ENCODE peak calls at places on chromosomes 16 and 17, in nine cellular contexts. C is lower leg skin, I is sigmoid colon, J is GM12865, K is AG04450, V is PC-3, U is IMR-90, D is NB4, W is AG10803. G is an unnamed sample.

GRCh38 chr16:67669499-67670101 is 3.0 kb downstream of the C16orf86 start:
- DNase-seq in C (no peak), I (no peak), J (no peak), K (no peak), V (no peak), U (no peak), D (no peak), W (no peak), G (no peak)

GRCh38 chr17:68461589-68461988 is 4.3 kb upstream of the WIPI1 start:
- DNase-seq in C (no peak), I (no peak), J (peak), K (no peak), V (no peak), U (no peak), D (no peak), W (no peak), G (no peak)

GRCh38 chr16:78462261-78463208 is 363.1 kb downstream of the WWOX start:
- DNase-seq in C (no peak), I (no peak), J (no peak), K (no peak), V (no peak), U (no peak), D (no peak), W (no peak), G (no peak)

GRCh38 chr17:51745993-51746392 is 412.5 kb downstream of the CA10 start:
- DNase-seq in C (no peak), I (no peak), J (no peak), K (no peak), V (peak), U (no peak), D (no peak), W (no peak), G (no peak)

GRCh38 chr17:9209347-9209746 is 188.0 kb downstream of the NTN1 start:
- DNase-seq in C (no peak), I (no peak), J (no peak), K (no peak), V (no peak), U (no peak), D (no peak), W (no peak), G (no peak)

GRCh38 chr16:88130681-88131080 is 179.4 kb downstream of the BANP start:
- DNase-seq in C (no peak), I (no peak), J (no peak), K (no peak), V (no peak), U (no peak), D (peak), W (no peak), G (no peak)

GRCh38 chr16:1788095-1788707 is 5.3 kb downstream of the IGFALS start:
- DNase-seq in C (no peak), I (peak), J (no peak), K (no peak), V (no peak), U (no peak), D (no peak), W (no peak), G (no peak)

GRCh38 chr17:32489320-32490100 is 2.7 kb downstream of the CDK5R1 start:
- DNase-seq in C (no peak), I (no peak), J (peak), K (no peak), V (no peak), U (no peak), D (no peak), W (no peak), G (no peak)

GRCh38 chr17:77299256-77300015 is 158.7 kb downstream of the SEC14L1 start:
- DNase-seq in C (no peak), I (no peak), J (no peak), K (no peak), V (no peak), U (no peak), D (no peak), W (no peak), G (no peak)

GRCh38 chr16:84730406-84731106 is 30.8 kb downstream of the USP10 start:
- DNase-seq in C (peak), I (peak), J (peak), K (peak), V (peak), U (peak), D (peak), W (peak), G (peak)

GRCh38 chr16:9755076-9755475 is 427.2 kb downstream of the GRIN2A start:
- DNase-seq in C (no peak), I (no peak), J (no peak), K (no peak), V (no peak), U (no peak), D (no peak), W (peak), G (peak)

GRCh38 chr16:66188786-66189725 is 177.4 kb upstream of the CDH5 start:
- DNase-seq in C (no peak), I (no peak), J (no peak), K (peak), V (no peak), U (peak), D (no peak), W (peak), G (peak)

GRCh38 chr16:30722916-30723315 is 23.9 kb downstream of the SRCAP start:
- DNase-seq in C (no peak), I (peak), J (no peak), K (no peak), V (no peak), U (no peak), D (no peak), W (no peak), G (no peak)

GRCh38 chr17:10162034-10162433 is 36.4 kb downstream of the GAS7 start:
- DNase-seq in C (no peak), I (no peak), J (peak), K (no peak), V (no peak), U (no peak), D (peak), W (no peak), G (no peak)

GRCh38 chr17:49093131-49093530 is 39.4 kb upstream of the B4GALNT2 start:
- DNase-seq in C (no peak), I (no peak), J (no peak), K (no peak), V (peak), U (no peak), D (no peak), W (no peak), G (no peak)

GRCh38 chr16:17391715-17392114 is 79.0 kb downstream of the XYLT1 start:
- DNase-seq in C (no peak), I (no peak), J (no peak), K (no peak), V (no peak), U (no peak), D (no peak), W (no peak), G (no peak)

GRCh38 chr17:62064791-62065563 is at the start of gene MED13:
- DNase-seq in C (peak), I (peak), J (peak), K (no peak), V (peak), U (peak), D (peak), W (peak), G (peak)

GRCh38 chr17:62692721-62693431 is 65.4 kb downstream of the MRC2 start:
- DNase-seq in C (no peak), I (no peak), J (peak), K (no peak), V (peak), U (no peak), D (peak), W (peak), G (peak)

GRCh38 chr17:67578058-67578457 is 139.7 kb upstream of the NOL11 start:
- DNase-seq in C (no peak), I (peak), J (peak), K (no peak), V (no peak), U (no peak), D (no peak), W (no peak), G (no peak)

GRCh38 chr17:72502940-72503341 is 382.1 kb downstream of the SOX9 start:
- DNase-seq in C (no peak), I (no peak), J (no peak), K (no peak), V (no peak), U (peak), D (no peak), W (peak), G (peak)

GRCh38 chr17:40559016-40559853 is 6.0 kb downstream of the CCR7 start:
- DNase-seq in C (no peak), I (no peak), J (peak), K (no peak), V (no peak), U (no peak), D (no peak), W (no peak), G (peak)

GRCh38 chr17:43667506-43668438 is 6.0 kb upstream of the MEOX1 start:
- DNase-seq in C (no peak), I (no peak), J (no peak), K (no peak), V (peak), U (peak), D (no peak), W (peak), G (peak)

GRCh38 chr17:21033350-21033749 is 9.5 kb downstream of the USP22 start:
- DNase-seq in C (no peak), I (no peak), J (no peak), K (no peak), V (peak), U (peak), D (peak), W (no peak), G (peak)

GRCh38 chr16:11914210-11914758 is 1.5 kb downstream of the GSPT1 start:
- DNase-seq in C (no peak), I (no peak), J (peak), K (no peak), V (no peak), U (no peak), D (peak), W (no peak), G (no peak)

GRCh38 chr16:68272501-68273209 is 8.3 kb downstream of the SLC7A6 start:
- DNase-seq in C (no peak), I (no peak), J (peak), K (no peak), V (no peak), U (no peak), D (no peak), W (no peak), G (no peak)

GRCh38 chr17:61307905-61308886 is 91.4 kb upstream of the TBX2 start:
- DNase-seq in C (no peak), I (no peak), J (no peak), K (peak), V (peak), U (peak), D (no peak), W (peak), G (peak)

GRCh38 chr16:75244844-75245758 is 6.3 kb downstream of the BCAR1 start:
- DNase-seq in C (peak), I (peak), J (peak), K (peak), V (peak), U (peak), D (peak), W (peak), G (peak)
- H3K4me3 ChIP-seq in C (no peak), I (no peak), J (no peak), K (peak), V (no peak), U (no peak), D (no peak), W (peak), G (no peak)

GRCh38 chr17:45223541-45224528 is 2.1 kb downstream of the FMNL1 start:
- DNase-seq in C (no peak), I (no peak), J (peak), K (no peak), V (no peak), U (no peak), D (no peak), W (no peak), G (no peak)
- TF ChIP-seq CTCF in C (no peak), I (no peak), J (peak), K (no peak), V (no peak), U (no peak), D (no peak), W (no peak), G (no peak)

GRCh38 chr17:1031711-1032110 is 34.8 kb downstream of the TIMM22 start:
- DNase-seq in C (no peak), I (peak), J (no peak), K (no peak), V (no peak), U (no peak), D (no peak), W (peak), G (peak)
- H3K4me3 ChIP-seq in C (no peak), I (peak), J (no peak), K (peak), V (no peak), U (no peak), D (no peak), W (no peak), G (no peak)

GRCh38 chr16:80924372-80924978 is 82.2 kb downstream of the CMC2 start:
- DNase-seq in C (no peak), I (no peak), J (peak), K (no peak), V (peak), U (peak), D (peak), W (peak), G (peak)
- TF ChIP-seq CTCF in C (no peak), I (no peak), J (peak), K (peak), V (peak), U (peak), D (peak), W (peak), G (peak)